ENCODE peak calls at places on chromosomes 5 and 9, in seven cellular contexts. B is substantia nigra, Q is body of pancreas, X is psoas muscle, U is IMR-90, L is right lobe of liver, H is heart right ventricle. A is an unnamed sample.

GRCh38 chr5:72598461-72599433 is 91.5 kb upstream of the ZNF366 start:
- DNase-seq in H (no peak), B (no peak), U (peak), L (no peak), Q (peak), X (no peak), A (no peak)

GRCh38 chr9:98576354-98576753 is 132.4 kb downstream of the GABBR2 start:
- DNase-seq in B (no peak), H (no peak), Q (no peak), U (no peak), L (no peak), X (no peak), A (no peak)

GRCh38 chr9:130143974-130144373 is 28.2 kb upstream of the NCS1 start:
- DNase-seq in X (no peak), U (peak), Q (peak), B (no peak), H (peak), L (no peak), A (no peak)

GRCh38 chr9:5435912-5436311 is 1.8 kb downstream of the PLGRKT start:
- DNase-seq in H (no peak), B (no peak), L (no peak), U (no peak), X (no peak), Q (no peak), A (no peak)

GRCh38 chr5:1673042-1673674 is 126.5 kb downstream of the MRPL36 start:
- DNase-seq in B (no peak), L (no peak), X (no peak), U (peak), H (no peak), Q (no peak), A (peak)

GRCh38 chr5:54844905-54845566 is 140.4 kb downstream of the ESM1 start:
- DNase-seq in L (no peak), B (no peak), H (no peak), U (peak), Q (no peak), X (no peak), A (no peak)

GRCh38 chr9:35689601-35690446 is at the start of gene TPM2:
- DNase-seq in X (peak), Q (peak), H (peak), U (peak), L (no peak), B (no peak), A (peak)

GRCh38 chr5:24059006-24059405 is 551.6 kb downstream of the PRDM9 start:
- DNase-seq in H (no peak), L (no peak), U (no peak), X (no peak), Q (no peak), B (no peak), A (no peak)

GRCh38 chr5:39256472-39256871 is 37.1 kb upstream of the FYB1 start:
- DNase-seq in Q (no peak), B (no peak), H (no peak), U (peak), L (no peak), X (no peak), A (no peak)

GRCh38 chr5:149403923-149404745 is 25.0 kb upstream of the IL17B start:
- DNase-seq in U (peak), H (no peak), Q (no peak), L (no peak), X (no peak), B (no peak), A (no peak)

GRCh38 chr5:149402291-149402690 is 23.2 kb upstream of the IL17B start:
- DNase-seq in H (no peak), Q (no peak), U (no peak), L (no peak), B (no peak), X (no peak), A (no peak)

GRCh38 chr5:149400304-149400703 is 21.2 kb upstream of the IL17B start:
- DNase-seq in B (no peak), X (no peak), H (no peak), Q (no peak), U (no peak), L (no peak), A (no peak)

GRCh38 chr5:149397530-149397929 is 18.4 kb upstream of the IL17B start:
- DNase-seq in L (no peak), X (peak), B (no peak), U (peak), H (no peak), Q (no peak), A (no peak)

DNA sequence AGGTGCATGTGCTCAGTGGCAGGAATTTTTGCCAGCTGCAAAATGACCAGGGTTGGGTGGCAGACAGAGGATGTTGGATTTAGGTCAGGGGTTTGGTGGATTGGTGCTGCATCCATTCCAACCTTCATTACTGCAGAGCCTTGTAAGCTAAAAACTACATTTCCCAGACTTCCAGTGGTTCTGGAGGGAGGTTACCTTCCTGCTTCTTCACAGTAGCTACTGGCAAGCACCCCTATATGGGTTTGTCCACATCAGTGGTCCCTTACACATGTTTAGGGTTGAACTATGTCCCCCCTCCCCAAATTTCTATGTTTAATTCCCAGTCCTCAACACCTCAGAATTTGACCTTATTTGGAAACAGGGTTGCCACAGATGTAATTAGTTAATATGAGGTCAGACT is 20.7 kb upstream of the IL17B start:
- DNase-seq in H (no peak), L (no peak), X (no peak), U (no peak), B (no peak), Q (no peak), A (no peak)
- H3K27ac ChIP-seq in H (no peak), L (no peak), X (no peak), U (no peak), B (no peak), Q (no peak), A (no peak)

DNA sequence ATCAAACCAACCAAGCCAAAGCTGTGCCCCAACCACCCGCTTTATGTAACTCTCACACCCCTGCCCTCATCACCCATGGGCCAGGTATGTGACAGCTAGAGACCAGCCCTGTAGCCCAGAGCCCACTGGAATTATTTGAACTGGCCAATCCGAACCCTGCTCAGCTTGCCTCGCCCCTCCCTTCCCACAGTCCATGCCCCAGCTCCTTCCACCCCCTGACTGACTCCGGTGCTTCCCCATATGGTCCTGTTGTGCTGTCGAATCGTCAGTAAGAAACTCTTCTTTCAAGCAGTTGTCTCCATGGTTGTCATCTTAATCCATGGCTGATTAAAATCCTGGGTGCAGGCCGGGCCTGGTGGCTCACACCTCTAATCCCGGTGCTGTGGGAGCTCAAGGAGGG is 118.5 kb downstream of the COL23A1 start:
- DNase-seq in L (no peak), X (no peak), B (no peak), Q (no peak), H (no peak), U (no peak), A (no peak)
- H3K27ac ChIP-seq in L (no peak), X (no peak), B (no peak), Q (no peak), H (no peak), U (no peak), A (no peak)

GRCh38 chr5:7753596-7753995 is 97.3 kb downstream of the CFAP90 start:
- DNase-seq in B (no peak), L (no peak), H (no peak), X (no peak), U (no peak), Q (no peak), A (no peak)

GRCh38 chr5:7754490-7754889 is 96.4 kb downstream of the CFAP90 start:
- DNase-seq in H (no peak), X (no peak), U (no peak), L (no peak), Q (no peak), B (no peak), A (no peak)

GRCh38 chr5:7754997-7755596 is 95.8 kb downstream of the CFAP90 start:
- DNase-seq in L (no peak), X (peak), Q (peak), B (no peak), U (peak), H (no peak), A (peak)

GRCh38 chr5:7755958-7756357 is 95.0 kb downstream of the CFAP90 start:
- DNase-seq in H (no peak), U (no peak), Q (no peak), X (no peak), L (no peak), B (no peak), A (no peak)

DNA sequence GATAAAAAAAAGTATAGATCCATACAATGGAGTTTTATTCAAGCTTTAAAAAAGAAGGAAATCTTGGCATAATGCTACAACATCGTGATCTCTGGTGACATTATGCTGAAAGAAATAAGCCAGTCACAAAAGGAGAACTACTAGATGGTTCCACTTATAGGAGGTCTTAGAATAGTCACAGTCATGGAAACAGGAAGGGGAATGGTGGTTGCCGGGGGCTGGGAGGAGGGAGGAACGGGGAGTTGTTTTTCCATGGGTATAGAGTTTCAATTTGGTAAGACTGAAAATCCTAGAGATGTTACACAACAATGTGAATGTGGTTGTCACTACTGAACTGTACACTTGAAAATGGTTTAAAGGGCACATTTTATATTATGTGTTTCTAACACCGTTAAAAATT is 94.5 kb downstream of the CFAP90 start:
- DNase-seq in L (no peak), U (no peak), X (peak), B (no peak), H (peak), Q (peak), A (no peak)
- H3K27ac ChIP-seq in L (no peak), U (no peak), X (peak), B (no peak), H (no peak), Q (no peak), A (no peak)

GRCh38 chr9:133426011-133426410 is 3.8 kb downstream of the ADAMTS13 start:
- DNase-seq in Q (no peak), H (no peak), L (no peak), B (no peak), X (no peak), U (no peak), A (peak)
- H3K27ac ChIP-seq in Q (no peak), H (no peak), L (no peak), B (no peak), X (peak), U (no peak), A (no peak)

GRCh38 chr5:74579215-74579614 is 61.3 kb downstream of the ENC1 start:
- DNase-seq in L (no peak), Q (no peak), U (no peak), B (no peak), X (no peak), H (no peak), A (no peak)

GRCh38 chr5:74578356-74579044 is 62.0 kb downstream of the ENC1 start:
- DNase-seq in X (no peak), Q (no peak), L (no peak), B (no peak), U (no peak), H (no peak), A (no peak)

GRCh38 chr5:74580729-74581110 is 59.8 kb downstream of the ENC1 start:
- DNase-seq in Q (no peak), B (no peak), L (no peak), U (no peak), X (no peak), H (no peak), A (no peak)

GRCh38 chr5:74575741-74576538 is 64.6 kb downstream of the ENC1 start:
- DNase-seq in X (no peak), Q (no peak), U (peak), H (no peak), L (no peak), B (no peak), A (no peak)

GRCh38 chr5:74576941-74577456 is 63.5 kb downstream of the ENC1 start:
- DNase-seq in H (peak), B (no peak), X (no peak), L (no peak), Q (peak), U (peak), A (no peak)
- H3K27ac ChIP-seq in H (peak), B (no peak), X (peak), L (peak), Q (no peak), U (no peak), A (peak)